ENCODE peak calls at places on chromosomes 12 and 14, in seven cellular contexts. P is HCT116, K is IMR-90, I is HepG2, X is mammary epithelial cell, W is astrocyte, T is fibroblast of lung. V is an unnamed sample. For H3K4me1, the result is how much of the 10 kb centered on the place peaks cover.

GRCh38 chr12:14108702-14109101 is 127.3 kb upstream of the GRIN2B start:
- DNase-seq in T (no peak), W (no peak), K (no peak), X (no peak), I (no peak), P (no peak), V (no peak)

GRCh38 chr12:94596596-94596995 is 53.8 kb downstream of the TMCC3 start:
- DNase-seq in K (peak), X (no peak), P (no peak), W (no peak), I (no peak), T (peak), V (no peak)

GRCh38 chr12:67428431-67428830 is 159.3 kb downstream of the CAND1 start:
- DNase-seq in W (no peak), T (no peak), X (no peak), P (no peak), K (no peak), I (peak), V (no peak)

GRCh38 chr12:105279460-105280056 is 43.6 kb upstream of the APPL2 start:
- DNase-seq in X (no peak), W (no peak), I (peak), T (peak), K (no peak), P (peak), V (peak)

GRCh38 chr14:26204954-26205479 is 392.8 kb downstream of the NOVA1 start:
- DNase-seq in X (no peak), P (no peak), I (no peak), K (no peak), T (peak), W (no peak), V (no peak)

GRCh38 chr14:99644723-99645544 is at the start of gene HHIPL1:
- DNase-seq in K (peak), I (no peak), X (no peak), T (peak), P (no peak), W (peak), V (no peak)

GRCh38 chr14:36771256-36771655 is 109.6 kb downstream of the PAX9 start:
- DNase-seq in I (peak), W (no peak), T (no peak), P (no peak), X (no peak), K (no peak), V (no peak)

GRCh38 chr14:103232338-103232808 is 101.7 kb upstream of the EIF5 start:
- DNase-seq in W (no peak), T (no peak), X (no peak), P (no peak), K (no peak), I (no peak), V (no peak)

GRCh38 chr12:92096346-92097136 is 49.1 kb downstream of the BTG1 start:
- DNase-seq in W (peak), X (no peak), I (no peak), P (no peak), K (peak), T (peak), V (no peak)

GRCh38 chr14:99673328-99674063 is 10.6 kb upstream of the CYP46A1 start:
- DNase-seq in W (no peak), T (no peak), X (no peak), P (no peak), I (no peak), K (no peak), V (no peak)

GRCh38 chr12:71183018-71183417 is 25.2 kb upstream of the TSPAN8 start:
- DNase-seq in P (peak), X (peak), W (peak), T (peak), I (no peak), K (no peak), V (no peak)

GRCh38 chr12:24584032-24584675 is 364.7 kb downstream of the BCAT1 start:
- DNase-seq in W (no peak), X (no peak), T (no peak), K (no peak), P (no peak), I (no peak), V (no peak)

GRCh38 chr14:75440733-75441474 is 13.1 kb downstream of the JDP2 start:
- DNase-seq in W (peak), T (peak), P (no peak), I (no peak), X (no peak), K (peak), V (peak)

GRCh38 chr14:76918751-76919421 is 92.7 kb downstream of the LRRC74A start:
- DNase-seq in P (peak), X (peak), T (peak), K (peak), W (peak), I (peak), V (no peak)

GRCh38 chr12:124916370-124917134 is 2.1 kb upstream of the UBC start:
- DNase-seq in P (peak), W (peak), T (peak), X (peak), I (peak), K (peak), V (peak)

GRCh38 chr14:70811578-70811977 is 2.3 kb upstream of the MAP3K9 start:
- DNase-seq in K (no peak), W (no peak), P (no peak), T (no peak), I (peak), X (no peak), V (no peak)

GRCh38 chr12:69698769-69699540 is at the start of gene BEST3:
- DNase-seq in P (no peak), K (no peak), I (no peak), T (no peak), X (no peak), W (no peak), V (peak)

GRCh38 chr12:49983892-49984291 is 11.1 kb downstream of the AQP6 start:
- DNase-seq in P (no peak), X (peak), K (peak), I (no peak), W (peak), T (peak), V (no peak)

GRCh38 chr12:120225852-120226640 is 25.1 kb upstream of the RPLP0 start:
- DNase-seq in P (no peak), W (no peak), I (no peak), K (no peak), X (no peak), T (no peak), V (peak)

GRCh38 chr12:93438266-93439050 is 3.3 kb downstream of the UBE2N start:
- DNase-seq in K (no peak), P (no peak), X (no peak), T (no peak), I (no peak), W (no peak), V (no peak)

GRCh38 chr12:122788387-122788786 is 14.0 kb downstream of the CCDC62 start:
- DNase-seq in X (peak), W (peak), K (peak), T (peak), I (no peak), P (no peak), V (no peak)

GRCh38 chr14:88245321-88245720 is 77.7 kb downstream of the KCNK10 start:
- DNase-seq in X (no peak), W (no peak), I (no peak), P (no peak), K (no peak), T (no peak), V (no peak)

GRCh38 chr12:108622425-108622824 is 11.3 kb downstream of the SELPLG start:
- DNase-seq in I (peak), P (no peak), K (no peak), T (no peak), W (no peak), X (no peak), V (peak)

GRCh38 chr12:92539966-92540791 is 162.6 kb upstream of the PLEKHG7 start:
- DNase-seq in T (no peak), W (no peak), K (no peak), P (no peak), X (no peak), I (no peak), V (peak)

GRCh38 chr12:88306471-88307069 is 164.5 kb downstream of the TMTC3 start:
- DNase-seq in X (no peak), I (no peak), P (no peak), T (no peak), K (no peak), W (no peak), V (no peak)
- H3K4me1 ChIP-seq in X (under half), I (under half), P (under half), T (under half), K (under half), W (under half), V (under half)

GRCh38 chr12:88144546-88145468 is 2.7 kb downstream of the TMTC3 start:
- DNase-seq in P (no peak), W (no peak), X (peak), T (no peak), I (no peak), K (no peak), V (no peak)
- H3K4me3 ChIP-seq in P (no peak), W (no peak), X (peak), T (no peak), I (no peak), K (no peak), V (no peak)

GRCh38 chr14:92387610-92388009 is 64.6 kb downstream of the SLC24A4 start:
- DNase-seq in X (no peak), W (no peak), T (no peak), I (peak), P (no peak), K (no peak), V (no peak)

GRCh38 chr14:92384461-92385133 is 61.6 kb downstream of the SLC24A4 start:
- DNase-seq in W (no peak), P (no peak), I (no peak), X (no peak), K (no peak), T (no peak), V (no peak)

GRCh38 chr14:92386165-92386564 is 63.2 kb downstream of the SLC24A4 start:
- DNase-seq in I (no peak), W (no peak), T (no peak), X (no peak), P (no peak), K (no peak), V (no peak)

GRCh38 chr14:92386637-92387036 is 63.7 kb downstream of the SLC24A4 start:
- DNase-seq in P (no peak), X (no peak), W (no peak), K (no peak), I (peak), T (no peak), V (peak)

GRCh38 chr14:92385561-92385960 is 62.6 kb downstream of the SLC24A4 start:
- DNase-seq in T (no peak), P (no peak), W (no peak), K (no peak), X (no peak), I (no peak), V (no peak)
- H2AFZ ChIP-seq in T (no peak), P (no peak), W (no peak), K (no peak), X (no peak), I (no peak), V (no peak)

GRCh38 chr14:73759714-73760597 is 45.8 kb upstream of the PNMA1 start:
- DNase-seq in T (peak), W (peak), K (peak), I (peak), X (peak), P (peak), V (peak)
- H3K4me1 ChIP-seq in T (under half), W (under half), K (under half), I (half or more), X (under half), P (half or more), V (half or more)

DNA sequence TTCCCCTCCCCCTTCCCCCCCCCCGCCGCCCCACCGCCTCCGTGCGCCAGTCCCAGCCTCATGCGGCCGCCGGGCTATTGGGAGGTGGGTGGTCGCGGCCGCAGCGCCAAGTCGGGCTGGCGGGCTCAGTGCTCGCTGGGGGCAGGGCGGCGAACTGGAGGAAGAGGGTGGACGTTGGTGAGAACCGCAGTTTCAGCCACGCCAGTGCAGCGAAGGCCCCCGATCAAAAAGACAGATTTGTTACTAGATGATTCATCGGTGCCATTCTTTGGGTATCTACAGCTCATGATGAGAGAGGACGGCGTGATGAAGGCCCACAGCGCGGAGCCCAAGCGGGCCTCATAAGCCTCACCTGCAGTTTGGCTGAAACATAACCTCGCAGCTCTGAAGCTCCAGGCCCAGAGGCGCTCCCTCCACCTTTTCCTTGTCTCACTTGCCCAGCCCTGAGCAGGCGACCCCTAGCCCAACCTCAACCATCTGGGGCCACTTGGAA is 20.0 kb downstream of the SLC2A3 start:
- DNase-seq in X (peak), K (no peak), P (no peak), W (peak), I (no peak), T (no peak), V (no peak)
- H3K4me3 ChIP-seq in X (no peak), K (peak), P (no peak), W (no peak), I (no peak), T (no peak), V (no peak)

DNA sequence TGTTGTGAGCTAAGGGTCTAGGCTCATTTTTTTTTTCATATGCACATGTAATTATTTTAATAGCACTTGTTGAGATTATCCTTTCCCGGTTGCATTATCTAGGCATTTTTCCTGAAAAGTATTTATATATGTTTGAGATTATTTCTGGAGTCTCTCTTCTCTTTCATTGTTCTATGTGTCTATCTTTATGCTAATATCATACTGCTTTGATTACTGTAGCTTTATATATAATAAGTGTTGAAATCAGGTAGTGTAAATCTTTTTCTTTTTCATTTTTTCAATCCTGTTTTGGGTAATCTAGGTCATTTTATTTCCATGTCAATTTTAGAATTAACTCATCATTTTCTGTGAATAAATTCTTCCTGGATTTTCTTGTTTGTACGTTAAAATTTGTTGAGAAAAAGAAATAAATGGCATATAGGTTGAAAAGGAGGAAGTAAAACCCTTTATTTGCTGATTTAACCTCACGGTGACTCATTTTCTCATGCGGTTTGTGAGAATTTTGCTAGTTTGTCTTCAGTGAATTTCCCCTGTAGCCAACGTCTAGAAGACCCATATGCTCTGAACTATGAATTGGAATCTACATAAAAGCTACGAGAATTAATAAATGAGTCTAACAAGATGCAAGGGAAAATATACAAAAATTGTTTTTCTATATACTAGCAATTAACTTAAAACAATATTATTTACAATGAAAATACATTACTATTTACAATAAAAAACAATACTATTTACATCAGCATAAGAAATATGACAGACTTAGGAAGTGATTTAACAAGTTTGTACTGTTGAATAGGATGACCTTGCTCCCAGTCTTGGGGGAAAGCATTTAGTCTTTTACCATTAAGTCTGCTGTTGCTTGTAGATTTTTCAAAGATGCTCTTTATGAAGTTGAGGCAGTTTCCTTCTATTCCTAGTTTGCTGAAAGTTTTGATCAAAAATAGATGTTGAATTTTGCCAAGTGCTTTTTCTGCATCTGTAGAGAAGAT is 105.0 kb downstream of the SNAPC1 start:
- DNase-seq in T (no peak), K (peak), W (no peak), I (no peak), P (no peak), X (no peak), V (no peak)
- H2AFZ ChIP-seq in T (no peak), K (no peak), W (no peak), I (no peak), P (no peak), X (no peak), V (no peak)

GRCh38 chr14:104694991-104695659 is 5.7 kb downstream of the INF2 start:
- DNase-seq in K (no peak), T (no peak), I (no peak), W (peak), P (no peak), X (peak), V (no peak)

GRCh38 chr14:104697317-104697703 is 7.9 kb downstream of the INF2 start:
- DNase-seq in K (no peak), P (no peak), W (no peak), X (no peak), I (no peak), T (no peak), V (no peak)

GRCh38 chr14:104696671-104697316 is 7.4 kb downstream of the INF2 start:
- DNase-seq in X (no peak), P (no peak), K (no peak), T (no peak), I (no peak), W (no peak), V (no peak)

GRCh38 chr14:104694475-104694950 is 5.1 kb downstream of the INF2 start:
- DNase-seq in P (no peak), I (no peak), K (no peak), T (no peak), X (no peak), W (no peak), V (no peak)

GRCh38 chr14:104695660-104696000 is 6.2 kb downstream of the INF2 start:
- DNase-seq in P (no peak), T (no peak), X (no peak), K (no peak), W (no peak), I (no peak), V (no peak)
- H3K4me1 ChIP-seq in P (under half), T (under half), X (half or more), K (under half), W (half or more), I (under half), V (under half)

GRCh38 chr14:59483819-59484610 is at the start of the genes JKAMP and L3HYPDH:
- DNase-seq in W (peak), P (peak), T (peak), I (peak), K (peak), X (peak), V (peak)

GRCh38 chr14:59482471-59483331 is 1.5 kb downstream of the L3HYPDH start:
- DNase-seq in K (peak), T (peak), X (peak), I (peak), P (peak), W (peak), V (no peak)

GRCh38 chr14:59481407-59482119 is 2.6 kb downstream of the L3HYPDH start:
- DNase-seq in X (no peak), W (peak), P (no peak), K (peak), I (peak), T (peak), V (no peak)

GRCh38 chr14:59483360-59483759 is 848 bp downstream of the L3HYPDH start:
- DNase-seq in K (peak), P (peak), I (no peak), W (peak), X (no peak), T (peak), V (no peak)

DNA sequence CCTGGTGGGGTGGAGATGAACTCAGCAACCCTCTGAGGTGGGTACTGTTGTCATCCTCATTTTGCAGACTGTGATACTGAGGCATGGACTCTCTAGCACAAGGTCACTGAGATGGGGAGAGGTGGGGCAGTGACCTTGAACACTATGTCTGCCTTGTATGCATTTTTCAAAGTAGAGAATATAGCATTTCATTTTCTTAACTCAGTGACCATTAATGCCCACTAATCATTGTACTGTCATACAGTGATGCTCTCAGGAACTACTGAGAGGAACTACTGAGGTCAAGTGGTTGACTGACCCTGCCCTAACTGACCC is 2.1 kb downstream of the L3HYPDH start:
- DNase-seq in P (no peak), X (no peak), W (no peak), K (no peak), T (no peak), I (no peak), V (no peak)
- H3K4me3 ChIP-seq in P (no peak), X (peak), W (peak), K (peak), T (peak), I (peak), V (peak)

DNA sequence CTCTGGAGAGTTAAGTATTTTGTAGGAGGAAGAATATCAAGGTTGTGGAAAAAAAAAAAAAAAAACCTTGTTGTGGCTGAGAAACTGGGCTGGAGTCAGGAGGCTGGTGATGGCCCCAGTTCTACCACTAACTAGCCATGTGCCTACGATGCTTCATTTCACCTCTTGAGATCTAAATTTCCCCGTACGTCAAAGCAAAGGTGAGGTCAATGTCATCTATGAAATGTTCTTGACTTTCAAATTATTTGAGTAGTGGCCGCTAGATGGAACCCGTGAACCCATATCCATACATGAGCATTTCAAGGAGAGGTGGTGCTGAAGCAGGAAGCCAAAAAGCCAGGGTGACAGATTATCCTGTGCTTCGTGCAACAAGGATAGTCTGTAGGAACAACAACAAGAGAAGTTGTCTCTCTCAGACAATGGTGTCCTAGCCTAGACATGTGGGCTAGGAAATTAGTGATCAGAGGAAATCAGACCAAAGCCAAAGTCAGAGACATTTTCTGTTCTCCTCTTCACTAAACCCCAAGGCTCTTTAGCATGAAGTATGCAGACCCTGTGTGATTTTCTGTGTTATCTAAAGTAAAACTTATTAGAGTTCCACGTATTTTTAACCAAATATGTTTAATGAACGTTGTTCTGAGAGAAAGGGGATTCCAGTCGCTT is 95.5 kb upstream of the ETV6 start:
- DNase-seq in X (peak), P (peak), K (peak), W (peak), I (peak), T (peak), V (peak)
- H2AFZ ChIP-seq in X (no peak), P (no peak), K (no peak), W (no peak), I (no peak), T (no peak), V (peak)

V was measured in OCI-LY7.